ENCODE peak calls at places on chromosome 15, in eight cellular contexts. X, T, J, C, U, Z, W and L are unnamed samples. For H3K4me1 and H3K9me3, the result is how much of the 10 kb centered on the place peaks cover.

GRCh38 chr15:101148881-101149664 is 102.8 kb downstream of the CHSY1 start:
- DNase-seq in X (no peak), T (no peak), J (no peak), C (no peak), U (peak), Z (no peak), W (no peak), L (peak)

GRCh38 chr15:89971592-89971997 is 29.5 kb upstream of the ZNF710 start:
- DNase-seq in X (peak), T (no peak), J (peak), C (peak), U (peak), Z (no peak), W (no peak), L (peak)

GRCh38 chr15:69074843-69075224 is 60.3 kb downstream of the NOX5 start:
- DNase-seq in X (no peak), T (no peak), J (peak), C (no peak), U (peak), Z (no peak), W (no peak), L (no peak)

GRCh38 chr15:91465696-91466095 is 365.6 kb downstream of the SV2B start:
- DNase-seq in X (no peak), T (no peak), J (no peak), C (no peak), U (no peak), Z (no peak), W (no peak), L (no peak)

GRCh38 chr15:56098230-56098899 is 105.0 kb upstream of the NEDD4 start:
- DNase-seq in X (no peak), T (no peak), J (no peak), C (no peak), U (no peak), Z (no peak), W (no peak), L (no peak)

GRCh38 chr15:100457201-100457600 is 71.5 kb downstream of the CERS3 start:
- DNase-seq in X (no peak), T (no peak), J (peak), C (no peak), U (no peak), Z (no peak), W (no peak), L (no peak)

GRCh38 chr15:52301265-52301847 is 5.8 kb upstream of the MYO5C start:
- DNase-seq in X (no peak), T (no peak), J (no peak), C (no peak), U (no peak), Z (no peak), W (no peak), L (no peak)

GRCh38 chr15:88849376-88850122 is 45.8 kb downstream of the HAPLN3 start:
- DNase-seq in X (no peak), T (no peak), J (no peak), C (no peak), U (no peak), Z (no peak), W (no peak), L (no peak)

GRCh38 chr15:100131321-100132224 is 210.2 kb downstream of the ADAMTS17 start:
- DNase-seq in X (peak), T (no peak), J (peak), C (no peak), U (no peak), Z (no peak), W (no peak), L (peak)

GRCh38 chr15:55588818-55589122 is 625 bp upstream of the PYGO1 start:
- DNase-seq in X (no peak), T (no peak), J (no peak), C (no peak), U (no peak), Z (no peak), W (peak), L (no peak)

GRCh38 chr15:72421484-72421883 is 23.4 kb downstream of the TMEM202 start:
- DNase-seq in X (no peak), T (no peak), J (no peak), C (no peak), U (no peak), Z (no peak), W (no peak), L (no peak)

GRCh38 chr15:86183765-86184491 is 104.3 kb downstream of the AGBL1 start:
- DNase-seq in X (no peak), T (no peak), J (peak), C (no peak), U (no peak), Z (no peak), W (no peak), L (no peak)

GRCh38 chr15:95604634-95605036 is 725.9 kb upstream of the NR2F2 start:
- DNase-seq in X (no peak), T (no peak), J (peak), C (no peak), U (no peak), Z (no peak), W (peak), L (no peak)

GRCh38 chr15:23447107-23447500 is at the start of gene GOLGA6L2:
- DNase-seq in X (no peak), T (no peak), J (no peak), C (no peak), U (no peak), Z (no peak), W (no peak), L (no peak)

GRCh38 chr15:100703032-100703578 is 100.7 kb downstream of the ASB7 start:
- DNase-seq in X (no peak), T (peak), J (peak), C (peak), U (no peak), Z (no peak), W (no peak), L (no peak)

GRCh38 chr15:77162872-77163633 is 92.1 kb upstream of the TSPAN3 start:
- DNase-seq in X (no peak), T (no peak), J (no peak), C (no peak), U (no peak), Z (no peak), W (no peak), L (no peak)
- H3K4me1 ChIP-seq in X (half or more), T (under half), J (under half), C (under half), U (under half), Z (under half), W (under half), L (under half)

GRCh38 chr15:62570405-62570783 is 405.3 kb upstream of the C2CD4B start:
- DNase-seq in X (no peak), T (no peak), J (no peak), C (no peak), U (no peak), Z (no peak), W (no peak), L (no peak)

GRCh38 chr15:62568702-62569101 is 403.6 kb upstream of the C2CD4B start:
- DNase-seq in X (no peak), T (no peak), J (no peak), C (no peak), U (no peak), Z (no peak), W (no peak), L (no peak)

GRCh38 chr15:62571072-62571471 is 406.0 kb upstream of the C2CD4B start:
- DNase-seq in X (no peak), T (no peak), J (no peak), C (no peak), U (no peak), Z (no peak), W (no peak), L (no peak)

GRCh38 chr15:62568004-62568403 is 402.9 kb upstream of the C2CD4B start:
- DNase-seq in X (no peak), T (no peak), J (no peak), C (no peak), U (no peak), Z (no peak), W (no peak), L (no peak)

DNA sequence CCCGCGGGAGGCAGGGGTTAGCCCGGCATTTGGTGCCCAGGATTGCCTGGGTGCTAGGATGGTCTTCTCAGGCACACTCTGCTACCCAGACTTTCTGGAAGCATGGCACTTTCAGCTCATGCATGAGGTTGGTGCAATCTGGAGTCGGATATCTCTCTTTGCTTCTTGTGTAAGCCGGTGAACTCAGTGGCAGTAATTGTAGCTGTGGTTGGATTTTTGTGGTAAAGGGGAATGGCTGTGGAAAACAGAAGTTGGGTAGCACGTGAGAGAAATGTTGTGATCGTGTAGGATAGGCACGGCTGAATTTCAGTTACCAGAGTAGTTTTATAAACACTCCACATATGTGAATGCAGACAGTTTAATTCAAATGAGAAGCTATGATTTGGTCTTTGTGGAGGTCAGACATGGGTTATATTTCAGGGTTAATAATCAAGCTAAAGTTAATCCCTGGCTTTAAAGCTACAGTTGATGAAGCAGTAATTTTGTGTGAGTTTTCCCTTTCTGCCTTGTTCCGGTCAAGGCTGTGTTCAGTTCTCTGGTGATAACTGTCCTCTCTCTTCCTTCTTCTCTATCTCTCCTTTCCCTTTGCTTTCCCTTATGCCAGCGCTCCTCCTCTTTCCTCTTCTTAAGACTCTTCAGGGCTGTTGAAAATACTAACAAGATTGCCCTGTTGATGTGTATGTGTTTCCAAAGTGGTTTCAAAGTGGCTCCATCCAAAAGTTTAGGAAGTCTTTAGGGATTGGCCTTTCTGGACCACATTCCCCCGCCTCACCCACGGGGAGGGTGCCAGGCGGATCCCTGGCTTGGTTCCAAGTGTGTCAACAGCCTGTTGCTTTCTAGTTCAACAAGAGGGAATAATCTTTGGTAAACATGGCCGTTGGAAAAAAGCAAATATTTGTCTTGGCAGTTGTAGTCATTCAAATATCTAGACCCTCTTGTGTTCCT is 404.6 kb upstream of the C2CD4B start:
- DNase-seq in X (peak), T (no peak), J (peak), C (peak), U (peak), Z (no peak), W (peak), L (peak)
- H3K4me3 ChIP-seq in X (no peak), T (no peak), J (no peak), C (no peak), U (no peak), Z (no peak), W (no peak), L (no peak)

GRCh38 chr15:25178835-25179672 is 224.3 kb downstream of the SNRPN start:
- DNase-seq in X (peak), T (peak), J (no peak), C (peak), U (no peak), Z (no peak), W (no peak), L (peak)
- H3K9me3 ChIP-seq in X (under half), T (half or more), J (under half), C (under half), U (under half), Z (half or more), W (under half), L (under half)

GRCh38 chr15:40062816-40063562 is 24.0 kb upstream of the SRP14 start:
- DNase-seq in X (no peak), T (no peak), J (no peak), C (no peak), U (no peak), Z (no peak), W (no peak), L (no peak)

GRCh38 chr15:40064231-40064894 is 25.4 kb upstream of the SRP14 start:
- DNase-seq in X (no peak), T (no peak), J (peak), C (no peak), U (no peak), Z (no peak), W (no peak), L (no peak)

GRCh38 chr15:40061212-40061901 is 22.4 kb upstream of the SRP14 start:
- DNase-seq in X (no peak), T (no peak), J (peak), C (no peak), U (no peak), Z (no peak), W (no peak), L (no peak)

GRCh38 chr15:40065166-40065565 is 26.2 kb upstream of the SRP14 start:
- DNase-seq in X (no peak), T (no peak), J (no peak), C (no peak), U (no peak), Z (no peak), W (no peak), L (no peak)

DNA sequence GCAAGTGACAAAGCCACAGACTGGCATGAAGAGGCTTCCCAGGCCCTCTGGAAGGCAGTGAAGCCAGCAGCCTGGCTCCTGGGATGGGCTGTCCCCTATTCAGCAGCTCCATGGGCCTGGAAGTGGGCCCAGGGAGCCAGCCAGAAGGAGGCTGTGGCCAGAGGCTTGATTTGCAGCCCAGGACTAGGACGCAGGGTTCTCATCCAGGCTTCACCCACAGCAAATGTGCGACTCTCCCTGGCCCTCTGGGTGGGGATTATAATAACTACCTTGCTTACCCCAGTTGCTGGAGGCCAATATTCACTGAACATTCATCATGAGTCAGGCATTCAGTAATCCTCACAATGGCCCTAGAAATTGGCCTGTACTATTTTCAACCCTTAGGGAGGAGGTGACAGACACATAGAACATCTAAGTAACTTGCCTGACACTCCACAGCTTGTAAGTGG is 24.6 kb upstream of the SRP14 start:
- DNase-seq in X (no peak), T (no peak), J (peak), C (no peak), U (no peak), Z (no peak), W (no peak), L (no peak)
- H3K4me1 ChIP-seq in X (under half), T (under half), J (under half), C (under half), U (under half), Z (under half), W (under half), L (under half)

DNA sequence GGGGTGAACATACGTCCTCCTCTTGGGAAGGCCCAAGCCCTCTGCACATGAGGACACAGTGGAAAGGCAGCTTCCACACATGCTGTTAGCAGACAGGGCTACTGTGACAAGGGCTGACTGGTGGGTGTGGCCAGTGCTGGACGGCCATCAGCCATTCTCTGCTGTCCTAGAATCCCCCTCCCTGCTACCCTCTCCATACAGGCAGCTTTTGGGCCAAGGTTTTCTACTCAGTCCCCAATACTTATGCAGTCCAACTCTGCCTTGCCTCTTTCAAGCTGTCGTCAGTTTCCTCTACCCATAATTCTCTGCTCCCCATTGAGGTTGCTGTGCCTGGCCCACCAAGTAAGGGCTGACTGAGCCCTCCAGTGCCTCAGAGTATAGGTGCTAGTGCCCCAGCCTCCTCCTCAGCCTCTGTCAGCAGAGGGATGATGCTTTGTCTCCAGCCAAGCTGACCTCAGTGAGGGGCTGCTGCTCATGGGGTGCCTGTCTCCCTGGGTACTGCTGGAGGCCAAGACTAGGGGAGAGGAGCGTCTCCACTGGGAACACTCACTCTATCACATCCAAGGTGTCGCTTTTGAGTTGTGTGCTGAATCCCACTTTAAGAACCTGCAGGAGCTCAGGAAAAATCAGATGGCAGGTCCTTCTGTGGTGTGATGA is 2.8 kb downstream of the LOXL1 start:
- DNase-seq in X (no peak), T (no peak), J (no peak), C (no peak), U (no peak), Z (no peak), W (no peak), L (no peak)
- H3K4me3 ChIP-seq in X (no peak), T (no peak), J (peak), C (no peak), U (no peak), Z (no peak), W (no peak), L (no peak)

DNA sequence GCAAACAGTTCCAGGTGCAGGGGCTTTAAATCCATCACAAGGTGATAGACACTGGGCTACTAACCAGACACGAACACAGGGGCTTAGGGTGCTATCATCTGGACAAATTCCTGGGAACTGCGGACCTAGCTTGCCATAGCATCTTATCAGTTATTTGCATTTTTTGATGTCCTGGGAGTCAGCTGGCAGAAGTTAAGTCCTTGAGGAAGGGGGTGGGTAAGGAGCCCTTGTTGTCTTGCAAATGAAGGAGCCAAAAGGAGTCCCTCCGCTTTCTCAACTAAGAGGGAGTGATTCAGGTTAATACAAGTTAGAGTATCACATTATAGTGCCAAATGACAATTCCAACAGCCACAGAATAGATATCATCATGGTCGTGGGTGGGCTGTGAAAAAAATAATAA is 108.9 kb downstream of the NPAP1 start:
- DNase-seq in X (no peak), T (no peak), J (no peak), C (no peak), U (no peak), Z (no peak), W (no peak), L (no peak)
- H3K9me3 ChIP-seq in X (under half), T (under half), J (under half), C (under half), U (under half), Z (under half), W (under half), L (under half)

GRCh38 chr15:49124371-49124770 is 31.0 kb downstream of the COPS2 start:
- DNase-seq in X (no peak), T (no peak), J (no peak), C (no peak), U (no peak), Z (no peak), W (no peak), L (no peak)
- H3K4me1 ChIP-seq in X (under half), T (under half), J (under half), C (under half), U (under half), Z (under half), W (under half), L (under half)

GRCh38 chr15:87211547-87211946 is 1045.0 kb downstream of the NTRK3 start:
- DNase-seq in X (no peak), T (no peak), J (no peak), C (no peak), U (no peak), Z (no peak), W (no peak), L (no peak)
- H3K4me3 ChIP-seq in X (no peak), T (no peak), J (no peak), C (no peak), U (no peak), Z (no peak), W (no peak), L (no peak)

GRCh38 chr15:79918278-79918677 is 21.5 kb upstream of the MTHFS start:
- DNase-seq in X (no peak), T (no peak), J (no peak), C (no peak), U (no peak), Z (no peak), W (no peak), L (peak)

GRCh38 chr15:79919749-79920511 is 23.1 kb upstream of the MTHFS start:
- DNase-seq in X (no peak), T (no peak), J (no peak), C (no peak), U (no peak), Z (no peak), W (no peak), L (no peak)

GRCh38 chr15:79919090-79919748 is 22.4 kb upstream of the MTHFS start:
- DNase-seq in X (no peak), T (no peak), J (no peak), C (no peak), U (no peak), Z (no peak), W (no peak), L (no peak)

GRCh38 chr15:79916424-79916823 is 19.6 kb upstream of the MTHFS start:
- DNase-seq in X (no peak), T (no peak), J (no peak), C (no peak), U (no peak), Z (no peak), W (no peak), L (no peak)

DNA sequence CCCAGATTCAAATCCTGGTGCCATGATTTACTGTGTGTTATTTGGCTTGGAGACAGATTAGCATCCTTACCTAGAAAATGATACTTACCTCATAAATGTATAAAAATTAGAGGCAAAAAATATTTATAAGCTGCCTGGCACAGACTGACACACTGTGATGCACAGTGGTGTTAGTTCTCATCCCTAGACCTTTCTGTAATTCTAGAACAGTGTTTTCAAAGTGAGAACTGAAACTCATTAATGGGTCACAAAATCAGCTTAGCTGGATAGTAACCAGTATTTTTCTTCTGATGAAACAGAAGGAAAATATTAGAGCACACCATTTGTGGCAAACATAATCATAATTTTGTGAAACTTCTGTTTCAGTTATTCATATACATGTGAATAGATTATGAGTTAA is 17.9 kb upstream of the MTHFS start:
- DNase-seq in X (no peak), T (no peak), J (no peak), C (no peak), U (no peak), Z (no peak), W (no peak), L (no peak)
- H3K9me3 ChIP-seq in X (under half), T (under half), J (under half), C (half or more), U (under half), Z (half or more), W (under half), L (half or more)

DNA sequence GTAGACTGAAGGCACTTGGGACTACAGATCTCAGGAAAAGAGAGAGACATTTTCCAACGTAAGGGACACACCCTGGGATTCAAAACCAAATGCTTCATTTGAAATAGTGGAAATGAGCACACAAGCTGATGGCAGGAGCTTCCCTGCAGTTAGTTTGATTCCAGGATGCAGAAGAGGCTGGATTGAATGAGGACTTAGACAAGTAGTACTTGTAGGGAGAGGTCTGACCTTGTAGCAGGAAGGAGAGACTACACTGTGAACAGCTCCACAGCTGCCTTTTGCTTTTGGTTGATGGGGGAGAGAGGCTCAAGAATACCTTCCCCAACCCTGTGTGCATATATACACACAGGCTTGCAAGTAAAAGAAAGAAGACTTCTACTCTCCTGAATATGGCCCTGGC is 51.5 kb downstream of the PDE8A start:
- DNase-seq in X (no peak), T (no peak), J (no peak), C (no peak), U (no peak), Z (no peak), W (no peak), L (no peak)
- H3K4me1 ChIP-seq in X (under half), T (under half), J (under half), C (half or more), U (under half), Z (under half), W (half or more), L (under half)